ENCODE peak calls at places on chromosomes 6 and 20, in six cellular contexts. X is HCT116, J is heart left ventricle, R is coronary artery, K is GM12865, O is fibroblast of mammary gland. T is an unnamed sample.
A peak's percentile ranks its signal among the peaks of the same experiment; 100 is the strongest.

GRCh38 chr6:16337280-16337975 is 99.0 kb downstream of the GMPR start:
- DNase-seq in X (no peak), J (peak; percentile 95), R (peak; percentile 92), K (no peak), O (peak; percentile 99), T (no peak)

GRCh38 chr6:156437084-156437879 is 339.9 kb upstream of the ARID1B start:
- DNase-seq in X (no peak), J (no peak), R (no peak), K (no peak), O (no peak), T (no peak)

GRCh38 chr6:30175765-30176164 is 12.4 kb downstream of the TRIM15 start:
- DNase-seq in X (no peak), J (no peak), R (no peak), K (no peak), O (no peak), T (no peak)

GRCh38 chr6:43856005-43856765 is 86.2 kb downstream of the VEGFA start:
- DNase-seq in X (peak; percentile 21), J (no peak), R (no peak), K (no peak), O (no peak), T (peak; percentile 30)

GRCh38 chr20:6708010-6708409 is 59.5 kb upstream of the BMP2 start:
- DNase-seq in X (no peak), J (peak; percentile 43), R (no peak), K (no peak), O (peak; percentile 53), T (peak; percentile 89)

GRCh38 chr20:46631874-46632446 is 19.3 kb downstream of the SLC13A3 start:
- DNase-seq in X (no peak), J (no peak), R (no peak), K (no peak), O (no peak), T (no peak)

GRCh38 chr6:159390384-159390783 is 221.2 kb downstream of the FNDC1 start:
- DNase-seq in X (no peak), J (peak; percentile 36), R (no peak), K (no peak), O (no peak), T (no peak)

GRCh38 chr6:44452725-44453124 is 65.2 kb downstream of the CDC5L start:
- DNase-seq in X (no peak), J (no peak), R (no peak), K (no peak), O (peak; percentile 77), T (peak; percentile 85)

GRCh38 chr20:40811004-40811403 is 122.0 kb upstream of the MAFB start:
- DNase-seq in X (no peak), J (no peak), R (no peak), K (no peak), O (no peak), T (no peak)

GRCh38 chr20:25220021-25220730 is 24.7 kb downstream of the ENTPD6 start:
- DNase-seq in X (no peak), J (no peak), R (no peak), K (no peak), O (peak; percentile 20), T (no peak)

GRCh38 chr6:35302604-35303218 is 5.1 kb downstream of the DEF6 start:
- DNase-seq in X (peak; percentile 31), J (peak; percentile 55), R (no peak), K (peak; percentile 86), O (peak; percentile 7), T (peak; percentile 91)

GRCh38 chr6:7919871-7920270 is 9.3 kb upstream of the TXNDC5 start:
- DNase-seq in X (peak; percentile 60), J (no peak), R (no peak), K (no peak), O (peak; percentile 94), T (peak; percentile 87)

GRCh38 chr6:136647363-136647763 is 97.1 kb upstream of the MAP7 start:
- DNase-seq in X (no peak), J (no peak), R (no peak), K (peak; percentile 60), O (peak; percentile 93), T (peak; percentile 66)

GRCh38 chr6:136860043-136860442 is 37.7 kb downstream of the PEX7 start:
- DNase-seq in X (no peak), J (no peak), R (no peak), K (no peak), O (no peak), T (peak; percentile 33)

GRCh38 chr6:124164363-124164762 is 360.7 kb downstream of the NKAIN2 start:
- DNase-seq in X (no peak), J (no peak), R (no peak), K (no peak), O (peak; percentile 30), T (peak; percentile 1)

GRCh38 chr6:156060013-156060412 is 604.4 kb upstream of the NOX3 start:
- DNase-seq in X (no peak), J (no peak), R (no peak), K (no peak), O (no peak), T (no peak)

GRCh38 chr6:35543459-35544193 is 30.9 kb upstream of the TULP1 start:
- DNase-seq in X (no peak), J (no peak), R (no peak), K (peak; percentile 10), O (no peak), T (peak; percentile 28)

GRCh38 chr6:95743591-95743990 is 166.3 kb downstream of the MANEA start:
- DNase-seq in X (no peak), J (no peak), R (no peak), K (no peak), O (no peak), T (no peak)

GRCh38 chr6:29294499-29294914 is 7.0 kb upstream of the OR14J1 start:
- DNase-seq in X (no peak), J (no peak), R (no peak), K (no peak), O (no peak), T (peak; percentile 73)

GRCh38 chr6:108581237-108581931 is 20.7 kb downstream of the FOXO3 start:
- DNase-seq in X (no peak), J (no peak), R (no peak), K (no peak), O (peak; percentile 97), T (peak; percentile 77)

GRCh38 chr6:131061041-131061770 is 1.8 kb downstream of the EPB41L2 start:
- DNase-seq in X (no peak), J (no peak), R (no peak), K (peak; percentile 40), O (peak; percentile 68), T (no peak)

GRCh38 chr20:20391766-20392165 is 23.9 kb downstream of the INSM1 start:
- DNase-seq in X (no peak), J (no peak), R (no peak), K (no peak), O (no peak), T (no peak)

GRCh38 chr6:5866547-5867051 is 140.1 kb downstream of the NRN1 start:
- DNase-seq in X (no peak), J (no peak), R (no peak), K (no peak), O (peak; percentile 76), T (peak; percentile 83)

GRCh38 chr6:10999994-11000393 is 44.1 kb downstream of the ELOVL2 start:
- DNase-seq in X (no peak), J (no peak), R (no peak), K (no peak), O (peak; percentile 45), T (no peak)

GRCh38 chr6:160042788-160043301 is 74.0 kb downstream of the IGF2R start:
- DNase-seq in X (no peak), J (no peak), R (no peak), K (no peak), O (peak; percentile 86), T (peak; percentile 86)

DNA sequence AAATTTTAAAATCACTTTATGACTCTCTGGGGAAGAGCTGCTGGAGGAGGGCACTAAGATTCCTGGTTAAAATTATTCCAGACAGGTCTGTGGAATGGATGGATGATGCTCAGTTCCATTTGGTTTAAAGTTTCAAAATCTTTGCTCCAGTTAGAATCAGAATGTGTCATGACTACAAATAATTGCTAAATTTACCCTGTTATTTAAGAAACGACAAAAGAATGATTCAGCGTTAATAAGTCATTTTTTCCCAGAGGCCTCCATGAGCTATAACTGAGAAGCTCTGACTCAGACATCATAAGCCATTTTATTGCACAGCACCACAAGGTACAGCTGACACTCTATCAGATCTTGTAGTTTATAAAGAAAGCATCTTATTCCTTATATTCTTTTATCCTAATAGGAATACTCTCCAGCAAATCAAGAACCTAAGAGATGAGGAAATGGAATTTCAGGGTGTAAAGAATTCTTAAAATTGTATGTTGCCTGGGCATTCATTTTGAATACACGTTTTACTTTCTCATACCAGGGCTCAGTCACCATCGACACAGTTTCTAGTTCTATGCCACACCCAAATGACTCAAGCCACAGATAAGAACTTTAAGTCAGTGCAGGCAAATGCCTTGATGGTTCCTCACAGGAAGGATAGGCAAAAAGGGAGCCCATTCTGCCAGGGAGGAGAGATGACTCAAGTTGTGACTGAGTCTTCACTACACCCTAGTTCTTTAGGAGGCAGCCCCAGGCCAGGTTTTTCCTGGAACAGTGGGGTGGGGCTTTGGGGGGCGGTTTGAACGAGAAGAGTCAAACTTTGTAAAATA is 636.0 kb downstream of the MMUT start:
- DNase-seq in X (peak; percentile 99), J (no peak), R (peak; percentile 77), K (peak; percentile 1), O (peak; percentile 98), T (peak; percentile 99)
- H3K4me3 ChIP-seq in X (peak overlapping the region; percentile 16), J (no peak overlapping the region), R (peak overlapping the region; percentile 10), K (no peak overlapping the region), O (no peak overlapping the region), T (no peak overlapping the region)

GRCh38 chr20:36741072-36741471 is 4.8 kb downstream of the NDRG3 start:
- DNase-seq in X (no peak), J (no peak), R (no peak), K (no peak), O (no peak), T (no peak)
- H3K4me3 ChIP-seq in X (no peak overlapping the region), J (no peak overlapping the region), R (no peak overlapping the region), K (no peak overlapping the region), O (no peak overlapping the region), T (no peak overlapping the region)

DNA sequence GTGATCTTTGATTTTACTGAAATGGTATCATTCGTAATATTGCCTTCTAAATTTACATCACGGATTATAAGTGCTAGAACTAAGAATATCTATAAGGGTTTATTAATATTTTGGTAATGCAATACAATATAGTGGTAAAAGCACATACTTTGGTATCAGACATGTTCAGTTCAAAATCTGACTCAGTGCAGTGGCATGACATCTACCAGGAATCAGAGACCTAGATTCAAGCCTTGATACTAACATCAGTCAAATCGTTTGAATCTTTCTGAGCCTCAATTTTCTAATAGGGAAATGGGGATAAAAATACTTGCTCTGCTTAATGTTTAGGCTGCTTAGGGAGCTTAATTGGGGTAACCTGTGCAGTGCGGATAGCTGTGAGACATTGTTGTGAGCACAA is 488.0 kb downstream of the BCKDHB start:
- DNase-seq in X (no peak), J (no peak), R (no peak), K (no peak), O (no peak), T (peak; percentile 23)
- H3K4me3 ChIP-seq in X (no peak overlapping the region), J (no peak overlapping the region), R (no peak overlapping the region), K (no peak overlapping the region), O (no peak overlapping the region), T (no peak overlapping the region)

GRCh38 chr6:137870286-137870685 is 3.2 kb downstream of the TNFAIP3 start:
- DNase-seq in X (no peak), J (no peak), R (no peak), K (no peak), O (no peak), T (no peak)

GRCh38 chr6:137871299-137871698 is 4.2 kb downstream of the TNFAIP3 start:
- DNase-seq in X (no peak), J (no peak), R (no peak), K (peak; percentile 58), O (no peak), T (no peak)

GRCh38 chr6:137873273-137873762 is 6.3 kb downstream of the TNFAIP3 start:
- DNase-seq in X (no peak), J (peak; percentile 58), R (no peak), K (peak; percentile 92), O (peak; percentile 98), T (peak; percentile 97)

GRCh38 chr6:137870744-137871247 is 3.7 kb downstream of the TNFAIP3 start:
- DNase-seq in X (no peak), J (no peak), R (no peak), K (peak; percentile 87), O (no peak), T (peak; percentile 68)

GRCh38 chr6:137872071-137872470 is 5.0 kb downstream of the TNFAIP3 start:
- DNase-seq in X (no peak), J (no peak), R (no peak), K (no peak), O (peak; percentile 80), T (peak; percentile 69)
- H3K4me3 ChIP-seq in X (no peak overlapping the region), J (no peak overlapping the region), R (peak overlapping the region; percentile 48), K (peak overlapping the region; percentile 81), O (no peak overlapping the region), T (no peak overlapping the region)

T was measured in bronchial epithelial cell.